ENCODE peak calls at places on chromosomes 13 and 19, in ten cellular contexts. X, D, Q, A, F, S, B, C, P and N are unnamed samples.

GRCh38 chr13:29993716-29994488 is 143.5 kb upstream of the UBL3 start:
- DNase-seq in A (peak; percentile 22), D (no peak), P (no peak), X (no peak), Q (no peak), C (no peak), F (no peak), B (no peak), S (no peak), N (no peak)

GRCh38 chr13:114116734-114117133 is 15.7 kb downstream of the RASA3 start:
- DNase-seq in D (no peak), P (no peak), X (no peak), Q (no peak), S (no peak), F (no peak), A (no peak), B (no peak), C (no peak), N (no peak)

GRCh38 chr13:20721454-20722357 is 18.2 kb downstream of the IL17D start:
- DNase-seq in B (no peak), A (peak; percentile 78), X (no peak), P (no peak), S (peak; percentile 56), Q (peak; percentile 30), C (no peak), F (no peak), D (no peak), N (no peak)

GRCh38 chr13:73874460-73874859 is 259.7 kb downstream of the KLF12 start:
- DNase-seq in P (no peak), B (no peak), C (no peak), S (no peak), X (no peak), Q (no peak), A (no peak), F (no peak), D (no peak), N (no peak)

GRCh38 chr13:39052944-39053343 is 14.7 kb downstream of the NHLRC3 start:
- DNase-seq in S (no peak), Q (no peak), B (no peak), D (no peak), P (no peak), X (no peak), F (no peak), C (no peak), A (no peak), N (no peak)

GRCh38 chr13:51275101-51275500 is 52.9 kb downstream of the FAM124A start:
- DNase-seq in D (no peak), X (no peak), C (no peak), B (no peak), F (no peak), A (no peak), S (no peak), P (no peak), Q (no peak), N (no peak)

GRCh38 chr13:101829484-101829883 is 377.0 kb downstream of the ITGBL1 start:
- DNase-seq in D (no peak), X (no peak), F (no peak), B (no peak), S (no peak), Q (no peak), A (no peak), P (no peak), C (no peak), N (no peak)

GRCh38 chr19:41426952-41427646 is at the start of gene B3GNT8:
- DNase-seq in F (no peak), C (peak; percentile 90), X (no peak), D (peak; percentile 44), P (peak; percentile 39), S (peak; percentile 86), A (peak; percentile 81), B (peak; percentile 29), Q (peak; percentile 94), N (peak; percentile 92)

GRCh38 chr19:45311640-45312039 is 11.0 kb downstream of the CKM start:
- DNase-seq in A (no peak), F (no peak), C (no peak), P (no peak), B (no peak), D (no peak), S (no peak), X (no peak), Q (no peak), N (peak; percentile 51)

GRCh38 chr13:101258509-101258908 is 157.8 kb downstream of the NALCN start:
- DNase-seq in Q (no peak), F (no peak), X (no peak), A (no peak), P (no peak), S (no peak), B (no peak), D (no peak), C (no peak), N (no peak)

GRCh38 chr13:71785361-71785760 is 81.6 kb downstream of the DACH1 start:
- DNase-seq in D (no peak), Q (no peak), B (no peak), X (no peak), S (no peak), P (no peak), F (no peak), A (no peak), C (no peak), N (no peak)